ENCODE peak calls at places on chromosome X, in nine cellular contexts. V is mesenchymal stem cell; Z is stimulated activated CD4-positive, alpha-beta T cell treated with anti-CD3 and anti-CD28 coated beads, TNF-alpha, amount 100 ng/mL, for 1 hour; T is NCI-H748 treated with DMSO at 0.1 percent for 48 hours; Y is GM23338; R is heart left ventricle; K is heart right ventricle; E is G401; L is GM12891. N is an unnamed sample.
A peak's percentile ranks its signal among the peaks of the same experiment; 100 is the strongest.

GRCh38 chrX:88202149-88202548 is 544.9 kb upstream of the CPXCR1 start:
- DNase-seq in V (no peak), Z (no peak), T (no peak), Y (peak; percentile 4), R (no peak), K (no peak), E (no peak), L (no peak), N (no peak)

GRCh38 chrX:47047989-47048388 is 30.3 kb upstream of the RGN start:
- DNase-seq in V (peak; percentile 0), Z (no peak), T (no peak), Y (no peak), R (no peak), K (no peak), E (no peak), L (no peak), N (no peak)

GRCh38 chrX:3713225-3713936 is at the start of gene PRKX:
- DNase-seq in V (peak; percentile 47), Z (peak; percentile 23), T (no peak), Y (peak; percentile 55), R (peak; percentile 51), K (peak; percentile 53), E (no peak), L (peak; percentile 66), N (peak; percentile 2)

GRCh38 chrX:115362334-115363095 is 73.0 kb downstream of the LUZP4 start:
- DNase-seq in V (peak; percentile 61), Z (no peak), T (peak; percentile 8), Y (peak; percentile 27), R (no peak), K (no peak), E (no peak), L (no peak), N (no peak)

GRCh38 chrX:65740909-65741308 is 73.5 kb downstream of the MSN start:
- DNase-seq in V (no peak), Z (no peak), T (no peak), Y (no peak), R (no peak), K (no peak), E (no peak), L (no peak), N (no peak)

GRCh38 chrX:153781428-153782047 is 697 bp downstream of the SRPK3 start:
- DNase-seq in V (no peak), Z (no peak), T (no peak), Y (no peak), R (no peak), K (no peak), E (no peak), L (no peak), N (no peak)

GRCh38 chrX:17818729-17819128 is 42.4 kb downstream of the RAI2 start:
- DNase-seq in V (no peak), Z (no peak), T (no peak), Y (no peak), R (no peak), K (no peak), E (peak; percentile 41), L (no peak), N (peak; percentile 18)

GRCh38 chrX:153398275-153398960 is 2.7 kb downstream of the PNMA6E start:
- DNase-seq in V (no peak), Z (no peak), T (no peak), Y (no peak), R (no peak), K (no peak), E (no peak), L (no peak), N (no peak)

GRCh38 chrX:14039344-14039743 is 9.7 kb upstream of the GEMIN8 start:
- DNase-seq in V (peak; percentile 29), Z (peak; percentile 27), T (peak; percentile 28), Y (peak; percentile 53), R (no peak), K (no peak), E (peak; percentile 64), L (no peak), N (peak; percentile 31)

GRCh38 chrX:110851780-110852179 is 56.2 kb upstream of the CHRDL1 start:
- DNase-seq in V (peak; percentile 6), Z (no peak), T (no peak), Y (no peak), R (no peak), K (no peak), E (no peak), L (no peak), N (no peak)

GRCh38 chrX:67922950-67923349 is 379.1 kb downstream of the AR start:
- DNase-seq in V (no peak), Z (no peak), T (no peak), Y (no peak), R (no peak), K (no peak), E (no peak), L (no peak), N (no peak)

GRCh38 chrX:15299945-15300851 is 15.2 kb downstream of the ASB11 start:
- DNase-seq in V (peak; percentile 12), Z (no peak), T (no peak), Y (peak; percentile 24), R (no peak), K (no peak), E (peak; percentile 19), L (no peak), N (peak; percentile 15)